ENCODE peak calls at places on chromosomes 13 and 19, in five cellular contexts. U is NCI-H1694; C is stimulated activated CD8-positive, alpha-beta memory T cell treated with anti-CD3 and anti-CD28 coated beads, Interleukin-2, amount 100 ng/mL, for 48 hours; K is progenitor cell of endocrine pancreas; B is neural progenitor cell. E is an unnamed sample.
A peak's percentile ranks its signal among the peaks of the same experiment; 100 is the strongest.

GRCh38 chr13:108070925-108071324 is 144.4 kb downstream of the LIG4 start:
- DNase-seq in K (no peak), U (no peak), C (no peak), B (peak; percentile 30), E (no peak)

GRCh38 chr13:74135306-74136088 is 1.3 kb upstream of the KLF12 start:
- DNase-seq in B (peak; percentile 93), K (peak; percentile 62), U (no peak), C (peak; percentile 66), E (peak; percentile 68)

GRCh38 chr19:44625531-44626066 is 12.2 kb downstream of the IGSF23 start:
- DNase-seq in U (no peak), K (no peak), C (no peak), B (no peak), E (no peak)

GRCh38 chr13:109974354-109974753 is 188.0 kb upstream of the IRS2 start:
- DNase-seq in C (no peak), K (no peak), U (no peak), B (no peak), E (no peak)

GRCh38 chr19:12137541-12137940 is 2.6 kb downstream of the ZNF20 start:
- DNase-seq in B (no peak), K (no peak), C (no peak), U (no peak), E (no peak)

GRCh38 chr19:1162404-1163282 is 11.4 kb downstream of the SBNO2 start:
- DNase-seq in C (no peak), K (no peak), B (no peak), U (no peak), E (no peak)

GRCh38 chr19:36605839-36606478 is 846 bp downstream of the ZNF382 start:
- DNase-seq in C (no peak), U (no peak), B (no peak), K (no peak), E (no peak)

GRCh38 chr19:4375164-4375619 is 25.2 kb downstream of the SH3GL1 start:
- DNase-seq in C (no peak), U (no peak), K (peak; percentile 61), B (no peak), E (no peak)

GRCh38 chr19:46766569-46767317 is 20.5 kb upstream of the STRN4 start:
- DNase-seq in U (no peak), B (peak; percentile 69), K (no peak), C (no peak), E (no peak)

E was measured in heart right ventricle.